ENCODE peak calls at places on chromosomes 2 and 18, in eight cellular contexts. D is kidney, B is ascending aorta, O is breast epithelium, P is mucosa of descending colon, G is right cardiac atrium, X is GM12878, Y is suprapubic skin. F is an unnamed sample.

GRCh38 chr18:8750954-8751415 is 45.6 kb downstream of the MTCL1 start:
- DNase-seq in D (no peak), B (no peak), O (no peak), P (no peak), G (no peak), X (no peak), Y (no peak), F (no peak)

GRCh38 chr2:96514521-96514920 is 9.4 kb upstream of the NEURL3 start:
- DNase-seq in D (no peak), B (peak; percentile 33), O (no peak), P (no peak), G (no peak), X (no peak), Y (no peak), F (peak; percentile 23)

GRCh38 chr18:48488388-48488850 is 50.4 kb upstream of the CTIF start:
- DNase-seq in D (peak; percentile 84), B (peak; percentile 91), O (no peak), P (peak; percentile 73), G (peak; percentile 90), X (no peak), Y (no peak), F (peak; percentile 95)

GRCh38 chr2:159010340-159010739 is 41.9 kb downstream of the TANC1 start:
- DNase-seq in D (no peak), B (no peak), O (no peak), P (no peak), G (no peak), X (no peak), Y (no peak), F (no peak)

GRCh38 chr2:209933499-209934458 is 68.7 kb upstream of the RPE start:
- DNase-seq in D (no peak), B (no peak), O (no peak), P (no peak), G (no peak), X (no peak), Y (no peak), F (peak; percentile 40)

GRCh38 chr2:202149155-202149762 is 76.2 kb downstream of the KIAA2012 start:
- DNase-seq in D (no peak), B (no peak), O (peak; percentile 76), P (no peak), G (peak; percentile 65), X (no peak), Y (no peak), F (no peak)

GRCh38 chr2:104385743-104386142 is 468.2 kb upstream of the POU3F3 start:
- DNase-seq in D (no peak), B (no peak), O (no peak), P (no peak), G (no peak), X (no peak), Y (no peak), F (no peak)

GRCh38 chr2:178005756-178006155 is 66.8 kb downstream of the PDE11A start:
- DNase-seq in D (no peak), B (no peak), O (no peak), P (no peak), G (no peak), X (no peak), Y (no peak), F (no peak)

GRCh38 chr18:58649966-58650816 is 21.1 kb upstream of the MALT1 start:
- DNase-seq in D (no peak), B (no peak), O (no peak), P (no peak), G (no peak), X (peak; percentile 80), Y (no peak), F (no peak)

GRCh38 chr18:13288509-13289138 is 70.1 kb downstream of the LDLRAD4 start:
- DNase-seq in D (no peak), B (no peak), O (no peak), P (no peak), G (no peak), X (no peak), Y (peak; percentile 37), F (no peak)

GRCh38 chr18:63319383-63320040 is at the start of gene BCL2:
- DNase-seq in D (peak; percentile 77), B (peak; percentile 75), O (peak; percentile 46), P (no peak), G (no peak), X (no peak), Y (no peak), F (no peak)

GRCh38 chr2:157782057-157782845 is 93.9 kb downstream of the ACVR1 start:
- DNase-seq in D (no peak), B (no peak), O (peak; percentile 39), P (no peak), G (no peak), X (no peak), Y (no peak), F (no peak)

GRCh38 chr2:157785200-157785599 is 90.9 kb downstream of the ACVR1 start:
- DNase-seq in D (no peak), B (no peak), O (no peak), P (no peak), G (no peak), X (no peak), Y (no peak), F (no peak)

GRCh38 chr2:157784823-157785175 is 91.3 kb downstream of the ACVR1 start:
- DNase-seq in D (no peak), B (no peak), O (no peak), P (no peak), G (no peak), X (no peak), Y (no peak), F (no peak)

GRCh38 chr2:157784169-157784822 is 91.8 kb downstream of the ACVR1 start:
- DNase-seq in D (peak; percentile 85), B (peak; percentile 88), O (peak; percentile 65), P (peak; percentile 78), G (peak; percentile 42), X (no peak), Y (no peak), F (peak; percentile 80)

DNA sequence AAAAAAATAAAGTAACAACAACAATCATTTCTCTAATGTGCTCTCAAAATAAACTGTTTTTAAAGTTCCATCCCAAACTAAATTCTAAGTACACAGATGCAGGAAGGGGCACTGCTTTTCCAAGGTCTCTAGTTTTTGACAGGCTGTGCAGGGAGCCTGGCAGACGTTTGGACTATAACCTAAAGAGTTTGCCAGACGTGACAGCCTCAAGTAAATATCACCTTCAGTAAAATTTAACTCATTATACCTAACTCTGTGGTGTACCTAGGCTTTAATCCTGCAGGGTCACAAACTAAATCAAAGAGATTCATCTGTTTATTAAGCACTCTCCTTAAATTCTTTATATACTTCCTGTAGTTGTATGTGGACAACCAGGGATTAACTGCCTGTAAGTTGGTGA is 93.0 kb downstream of the ACVR1 start:
- DNase-seq in D (no peak), B (no peak), O (no peak), P (no peak), G (no peak), X (no peak), Y (no peak), F (no peak)
- H3K4me1 ChIP-seq in D (peaks cover 12% of the 10 kb centered on the region), B (peaks cover 51% of the 10 kb centered on the region), O (no peaks in the 10 kb centered on the region), P (peaks cover 29% of the 10 kb centered on the region), G (peaks cover 15% of the 10 kb centered on the region), X (no peaks in the 10 kb centered on the region), Y (peaks cover 67% of the 10 kb centered on the region), F (peaks cover 30% of the 10 kb centered on the region)

DNA sequence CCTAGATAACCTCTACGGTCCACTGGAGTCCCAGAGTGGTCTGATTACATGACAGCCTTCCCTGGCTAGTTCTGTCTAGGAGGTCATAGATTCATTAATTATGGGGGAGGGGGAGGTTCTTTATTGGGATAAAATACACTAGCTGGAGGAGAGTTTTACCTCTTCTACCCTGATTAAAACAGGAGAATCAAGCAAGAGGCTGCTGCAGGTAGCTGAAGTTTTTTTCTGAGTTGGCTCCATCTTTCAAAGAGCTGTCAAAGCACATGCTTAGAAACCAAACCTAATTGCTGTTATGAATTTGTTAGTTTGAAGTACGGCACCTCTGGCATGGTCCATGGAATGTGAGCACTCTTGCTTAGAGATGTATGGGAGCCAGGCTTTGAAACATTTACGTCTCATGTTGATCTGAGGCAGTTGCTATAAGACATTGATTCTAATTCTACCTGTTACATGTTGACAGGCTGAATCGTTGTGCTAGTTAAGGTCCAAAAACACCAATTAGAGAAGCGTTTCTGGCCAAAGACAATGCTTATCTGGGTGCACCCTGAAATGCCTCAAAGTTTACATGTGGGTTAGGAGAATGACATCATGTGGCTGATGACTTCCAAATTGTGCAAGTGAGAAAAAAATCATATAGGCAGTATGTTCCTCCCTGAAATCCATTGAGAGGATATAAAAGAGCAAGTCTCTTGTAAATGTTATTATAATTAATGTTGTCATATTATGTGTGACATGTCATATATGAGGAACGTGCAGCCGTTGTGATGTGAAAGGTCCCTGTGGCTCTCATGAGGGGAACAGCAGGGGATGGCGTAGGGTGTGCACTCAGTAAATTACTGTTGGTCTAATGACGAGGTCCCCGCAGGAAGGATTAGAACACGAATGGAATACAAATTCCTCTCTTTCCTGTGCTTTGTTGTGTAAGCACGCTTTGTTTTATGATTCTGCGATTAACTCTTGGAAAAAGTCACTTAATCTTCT is 290.6 kb downstream of the PRKCE start:
- DNase-seq in D (no peak), B (no peak), O (no peak), P (no peak), G (no peak), X (no peak), Y (no peak), F (no peak)
- H3K4me1 ChIP-seq in D (peaks cover 10% of the 10 kb centered on the region), B (peaks cover 6% of the 10 kb centered on the region), O (no peaks in the 10 kb centered on the region), P (peaks cover 9% of the 10 kb centered on the region), G (no peaks in the 10 kb centered on the region), X (no peaks in the 10 kb centered on the region), Y (peaks cover 42% of the 10 kb centered on the region), F (peaks cover 83% of the 10 kb centered on the region)

DNA sequence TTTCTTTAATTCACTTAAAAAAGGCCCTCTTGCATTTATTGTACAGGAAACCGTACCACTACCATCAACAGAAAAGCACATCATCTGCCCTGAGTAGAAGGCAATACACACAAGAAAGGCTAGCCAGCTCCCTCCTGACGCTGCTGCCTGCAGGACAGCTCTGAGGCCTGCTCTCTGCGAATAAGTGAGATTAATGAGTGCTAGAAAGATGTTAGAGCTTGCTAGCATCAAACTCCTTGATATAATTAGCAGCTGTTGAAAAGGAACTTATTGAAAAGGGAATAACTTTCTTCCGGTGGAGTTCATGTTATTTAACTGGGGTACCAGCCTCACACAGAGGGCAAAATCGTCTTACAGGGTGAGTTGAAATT is 56.1 kb downstream of the INHBB start:
- DNase-seq in D (no peak), B (no peak), O (no peak), P (no peak), G (no peak), X (no peak), Y (peak; percentile 13), F (no peak)
- H3K4me1 ChIP-seq in D (no peaks in the 10 kb centered on the region), B (no peaks in the 10 kb centered on the region), O (no peaks in the 10 kb centered on the region), P (no peaks in the 10 kb centered on the region), G (no peaks in the 10 kb centered on the region), X (no peaks in the 10 kb centered on the region), Y (no peaks in the 10 kb centered on the region), F (no peaks in the 10 kb centered on the region)

GRCh38 chr2:85777441-85777861 is 23.7 kb downstream of the ATOH8 start:
- DNase-seq in D (peak; percentile 42), B (no peak), O (no peak), P (peak; percentile 14), G (peak; percentile 68), X (no peak), Y (no peak), F (no peak)

GRCh38 chr2:85776672-85777071 is 22.9 kb downstream of the ATOH8 start:
- DNase-seq in D (peak; percentile 48), B (no peak), O (no peak), P (peak; percentile 15), G (no peak), X (no peak), Y (no peak), F (no peak)

GRCh38 chr2:85774126-85774978 is 20.6 kb downstream of the ATOH8 start:
- DNase-seq in D (peak; percentile 43), B (no peak), O (no peak), P (peak; percentile 10), G (peak; percentile 15), X (no peak), Y (no peak), F (no peak)

GRCh38 chr2:85773692-85774091 is 19.9 kb downstream of the ATOH8 start:
- DNase-seq in D (peak; percentile 33), B (no peak), O (no peak), P (no peak), G (no peak), X (no peak), Y (no peak), F (no peak)

GRCh38 chr2:85775406-85776381 is 21.9 kb downstream of the ATOH8 start:
- DNase-seq in D (peak; percentile 26), B (no peak), O (no peak), P (peak; percentile 4), G (no peak), X (no peak), Y (no peak), F (no peak)
- H3K4me1 ChIP-seq in D (peaks cover 33% of the 10 kb centered on the region), B (peaks cover 95% of the 10 kb centered on the region), O (peaks cover 11% of the 10 kb centered on the region), P (peaks cover 13% of the 10 kb centered on the region), G (peaks cover 67% of the 10 kb centered on the region), X (no peaks in the 10 kb centered on the region), Y (peaks cover 78% of the 10 kb centered on the region), F (peaks cover 47% of the 10 kb centered on the region)